ENCODE peak calls at places on chromosomes 4 and X, in ten cellular contexts. N is head of caudate nucleus; H is RWPE1; K is naive thymus-derived CD8-positive, alpha-beta T cell; Z is cardiac muscle cell; E is endothelial cell; V is H1; W is fibroblast of mammary gland; C is AG10803; S is H4. X is an unnamed sample.

GRCh38 chr4:72348701-72349100 is 220.3 kb downstream of the ADAMTS3 start:
- DNase-seq in N (no peak), H (no peak), K (no peak), Z (no peak), E (no peak), V (no peak), W (no peak), C (no peak), S (no peak), X (no peak)

GRCh38 chr4:71828450-71828849 is 44.6 kb upstream of the GC start:
- DNase-seq in N (no peak), H (no peak), K (no peak), Z (no peak), E (no peak), V (no peak), W (no peak), C (no peak), S (no peak), X (no peak)

GRCh38 chrX:77788050-77788449 is 2.0 kb upstream of the ATRX start:
- DNase-seq in N (peak; percentile 22), H (no peak), K (peak; percentile 41), Z (no peak), E (no peak), V (no peak), W (peak; percentile 39), C (peak; percentile 52), S (peak; percentile 59), X (peak; percentile 45)

GRCh38 chr4:1365271-1366178 is 18.5 kb downstream of the UVSSA start:
- DNase-seq in N (no peak), H (no peak), K (no peak), Z (no peak), E (no peak), V (no peak), W (no peak), C (no peak), S (no peak), X (no peak)

GRCh38 chrX:69222103-69223090 is 57.1 kb upstream of the PJA1 start:
- DNase-seq in N (peak; percentile 82), H (peak; percentile 76), K (peak; percentile 73), Z (peak; percentile 80), E (peak; percentile 75), V (peak; percentile 85), W (peak; percentile 63), C (peak; percentile 63), S (peak; percentile 57), X (peak; percentile 68)

GRCh38 chrX:56429581-56429980 is 133.8 kb upstream of the UBQLN2 start:
- DNase-seq in N (no peak), H (no peak), K (no peak), Z (no peak), E (no peak), V (peak; percentile 43), W (no peak), C (no peak), S (no peak), X (no peak)

GRCh38 chrX:154002215-154002719 is 17.4 kb downstream of the IRAK1 start:
- DNase-seq in N (peak; percentile 50), H (peak; percentile 25), K (no peak), Z (peak; percentile 44), E (no peak), V (no peak), W (peak; percentile 80), C (peak; percentile 86), S (peak; percentile 82), X (peak; percentile 75)

GRCh38 chr4:124650614-124651013 is 61.9 kb downstream of the ANKRD50 start:
- DNase-seq in N (no peak), H (no peak), K (no peak), Z (no peak), E (no peak), V (no peak), W (no peak), C (no peak), S (no peak), X (no peak)

GRCh38 chr4:66647468-66647867 is 897.8 kb downstream of the CENPC start:
- DNase-seq in N (no peak), H (no peak), K (no peak), Z (no peak), E (no peak), V (no peak), W (no peak), C (no peak), S (no peak), X (no peak)

GRCh38 chr4:149344436-149344835 is 471.2 kb downstream of the IQCM start:
- DNase-seq in N (no peak), H (peak; percentile 2), K (no peak), Z (peak; percentile 67), E (no peak), V (no peak), W (peak; percentile 93), C (peak; percentile 69), S (peak; percentile 33), X (peak; percentile 61)

GRCh38 chr4:92714640-92715039 is 410.9 kb downstream of the GRID2 start:
- DNase-seq in N (no peak), H (no peak), K (no peak), Z (no peak), E (no peak), V (no peak), W (no peak), C (no peak), S (no peak), X (no peak)

GRCh38 chrX:44012484-44013096 is 39.4 kb upstream of the NDP start:
- DNase-seq in N (no peak), H (peak; percentile 73), K (no peak), Z (peak; percentile 50), E (no peak), V (no peak), W (peak; percentile 85), C (peak; percentile 85), S (peak; percentile 91), X (peak; percentile 58)

GRCh38 chrX:110421499-110422455 is 63.1 kb downstream of the RTL9 start:
- DNase-seq in N (no peak), H (no peak), K (no peak), Z (no peak), E (no peak), V (no peak), W (no peak), C (no peak), S (no peak), X (peak; percentile 32)

GRCh38 chr4:88457307-88458090 is 580 bp downstream of the HERC5 start:
- DNase-seq in N (peak; percentile 41), H (peak; percentile 45), K (peak; percentile 44), Z (peak; percentile 25), E (peak; percentile 52), V (no peak), W (no peak), C (peak; percentile 2), S (peak; percentile 8), X (no peak)

GRCh38 chrX:46381630-46382029 is 163.6 kb downstream of the ZNF674 start:
- DNase-seq in N (peak; percentile 3), H (no peak), K (peak; percentile 2), Z (peak; percentile 32), E (peak; percentile 38), V (peak; percentile 46), W (peak; percentile 29), C (peak; percentile 15), S (peak; percentile 30), X (peak; percentile 14)

GRCh38 chr4:93722446-93722845 is 106.1 kb upstream of the ATOH1 start:
- DNase-seq in N (no peak), H (no peak), K (no peak), Z (no peak), E (no peak), V (no peak), W (no peak), C (no peak), S (no peak), X (no peak)

GRCh38 chr4:94488667-94489066 is 36.9 kb downstream of the PDLIM5 start:
- DNase-seq in N (no peak), H (peak; percentile 85), K (no peak), Z (no peak), E (no peak), V (no peak), W (peak; percentile 52), C (peak; percentile 25), S (peak; percentile 95), X (no peak)

GRCh38 chr4:96205143-96205542 is 365.2 kb downstream of the PDHA2 start:
- DNase-seq in N (no peak), H (no peak), K (no peak), Z (peak; percentile 57), E (no peak), V (no peak), W (no peak), C (no peak), S (no peak), X (no peak)

GRCh38 chrX:40152706-40153334 is 55.1 kb upstream of the BCOR start:
- DNase-seq in N (peak; percentile 65), H (no peak), K (no peak), Z (no peak), E (no peak), V (no peak), W (no peak), C (no peak), S (peak; percentile 37), X (no peak)

GRCh38 chr4:24260133-24260532 is 324.2 kb downstream of the DHX15 start:
- DNase-seq in N (no peak), H (no peak), K (no peak), Z (no peak), E (no peak), V (no peak), W (no peak), C (no peak), S (no peak), X (no peak)

GRCh38 chrX:18983711-18984380 is at the start of gene PHKA2:
- DNase-seq in N (peak; percentile 57), H (peak; percentile 30), K (no peak), Z (no peak), E (peak; percentile 45), V (peak; percentile 72), W (peak; percentile 39), C (peak; percentile 35), S (peak; percentile 25), X (no peak)

GRCh38 chrX:153791104-153791852 is 2.9 kb downstream of the IDH3G start:
- DNase-seq in N (no peak), H (no peak), K (no peak), Z (no peak), E (no peak), V (no peak), W (no peak), C (no peak), S (no peak), X (peak; percentile 3)

GRCh38 chr4:97953171-97953570 is 190.1 kb downstream of the STPG2 start:
- DNase-seq in N (no peak), H (no peak), K (no peak), Z (no peak), E (no peak), V (no peak), W (no peak), C (no peak), S (no peak), X (no peak)

GRCh38 chr4:174318829-174319764 is 35.4 kb downstream of the CEP44 start:
- DNase-seq in N (peak; percentile 6), H (no peak), K (peak; percentile 2), Z (peak; percentile 59), E (peak; percentile 8), V (no peak), W (peak; percentile 66), C (peak; percentile 33), S (peak; percentile 21), X (peak; percentile 73)

GRCh38 chr4:163693211-163693610 is 198.7 kb downstream of the TMA16 start:
- DNase-seq in N (no peak), H (no peak), K (no peak), Z (no peak), E (no peak), V (no peak), W (peak; percentile 71), C (no peak), S (no peak), X (peak; percentile 8)

GRCh38 chr4:77765720-77766119 is 53.4 kb downstream of the CNOT6L start:
- DNase-seq in N (no peak), H (no peak), K (no peak), Z (no peak), E (no peak), V (no peak), W (no peak), C (no peak), S (no peak), X (no peak)

GRCh38 chr4:120718979-120719566 is 203.5 kb downstream of the PRDM5 start:
- DNase-seq in N (peak; percentile 41), H (no peak), K (peak; percentile 33), Z (peak; percentile 66), E (peak; percentile 35), V (no peak), W (peak; percentile 60), C (peak; percentile 67), S (peak; percentile 33), X (peak; percentile 65)

GRCh38 chr4:69832326-69833030 is 27.5 kb downstream of the SULT1E1 start:
- DNase-seq in N (no peak), H (no peak), K (no peak), Z (no peak), E (no peak), V (no peak), W (no peak), C (no peak), S (no peak), X (no peak)